ENCODE peak calls at places on chromosomes 2 and 18, in eight cellular contexts. One of them, this sample, is unnamed.

GRCh38 chr2:31333527-31334183 is 80.9 kb downstream of the XDH start:
- DNase-seq in DMS 273 treated with DMSO at 0.1 percent for 48 hours: peak; percentile 10
- DNase-seq in Kasumi-1: peak; percentile 62
- DNase-seq in iris pigment epithelial cell: peak; percentile 78
- DNase-seq in stimulated activated CD8-positive, alpha-beta memory T cell treated with anti-CD3 and anti-CD28 coated beads, Interleukin-4, amount 100 ng/mL, for 48 hours: peak; percentile 89
- DNase-seq in SW480: peak; percentile 76
- DNase-seq in Peyer's patch: peak; percentile 96
- DNase-seq in left cardiac atrium: peak; percentile 78
- DNase-seq in this sample: peak; percentile 81

GRCh38 chr2:31219131-31219969 is 2.0 kb upstream of the CAPN14 start:
- DNase-seq in DMS 273 treated with DMSO at 0.1 percent for 48 hours: no peak
- DNase-seq in Kasumi-1: no peak
- DNase-seq in iris pigment epithelial cell: no peak
- DNase-seq in stimulated activated CD8-positive, alpha-beta memory T cell treated with anti-CD3 and anti-CD28 coated beads, Interleukin-4, amount 100 ng/mL, for 48 hours: no peak
- DNase-seq in SW480: no peak
- DNase-seq in Peyer's patch: peak; percentile 77
- DNase-seq in left cardiac atrium: no peak
- DNase-seq in this sample: peak; percentile 15

GRCh38 chr2:219522111-219523030 is 8.1 kb downstream of the ASIC4 start:
- DNase-seq in DMS 273 treated with DMSO at 0.1 percent for 48 hours: no peak
- DNase-seq in Kasumi-1: no peak
- DNase-seq in iris pigment epithelial cell: peak; percentile 74
- DNase-seq in stimulated activated CD8-positive, alpha-beta memory T cell treated with anti-CD3 and anti-CD28 coated beads, Interleukin-4, amount 100 ng/mL, for 48 hours: no peak
- DNase-seq in SW480: peak; percentile 83
- DNase-seq in Peyer's patch: no peak
- DNase-seq in left cardiac atrium: peak; percentile 54
- DNase-seq in this sample: no peak

GRCh38 chr2:221153226-221153625 is 418.9 kb downstream of the EPHA4 start:
- DNase-seq in DMS 273 treated with DMSO at 0.1 percent for 48 hours: no peak
- DNase-seq in Kasumi-1: no peak
- DNase-seq in iris pigment epithelial cell: no peak
- DNase-seq in stimulated activated CD8-positive, alpha-beta memory T cell treated with anti-CD3 and anti-CD28 coated beads, Interleukin-4, amount 100 ng/mL, for 48 hours: no peak
- DNase-seq in SW480: no peak
- DNase-seq in Peyer's patch: no peak
- DNase-seq in left cardiac atrium: no peak
- DNase-seq in this sample: no peak

GRCh38 chr18:43671431-43671830 is 394.1 kb upstream of the SYT4 start:
- DNase-seq in DMS 273 treated with DMSO at 0.1 percent for 48 hours: no peak
- DNase-seq in Kasumi-1: no peak
- DNase-seq in iris pigment epithelial cell: no peak
- DNase-seq in stimulated activated CD8-positive, alpha-beta memory T cell treated with anti-CD3 and anti-CD28 coated beads, Interleukin-4, amount 100 ng/mL, for 48 hours: no peak
- DNase-seq in SW480: no peak
- DNase-seq in Peyer's patch: no peak
- DNase-seq in left cardiac atrium: no peak
- DNase-seq in this sample: no peak

GRCh38 chr2:160300203-160300602 is 100.1 kb upstream of the ITGB6 start:
- DNase-seq in DMS 273 treated with DMSO at 0.1 percent for 48 hours: no peak
- DNase-seq in Kasumi-1: no peak
- DNase-seq in iris pigment epithelial cell: no peak
- DNase-seq in stimulated activated CD8-positive, alpha-beta memory T cell treated with anti-CD3 and anti-CD28 coated beads, Interleukin-4, amount 100 ng/mL, for 48 hours: no peak
- DNase-seq in SW480: no peak
- DNase-seq in Peyer's patch: no peak
- DNase-seq in left cardiac atrium: no peak
- DNase-seq in this sample: no peak

GRCh38 chr2:54757496-54757895 is 34.0 kb downstream of the EML6 start:
- DNase-seq in DMS 273 treated with DMSO at 0.1 percent for 48 hours: no peak
- DNase-seq in Kasumi-1: peak; percentile 79
- DNase-seq in iris pigment epithelial cell: no peak
- DNase-seq in stimulated activated CD8-positive, alpha-beta memory T cell treated with anti-CD3 and anti-CD28 coated beads, Interleukin-4, amount 100 ng/mL, for 48 hours: no peak
- DNase-seq in SW480: no peak
- DNase-seq in Peyer's patch: no peak
- DNase-seq in left cardiac atrium: no peak
- DNase-seq in this sample: peak; percentile 18

GRCh38 chr2:241818229-241818942 is 9.4 kb downstream of the NEU4 start:
- DNase-seq in DMS 273 treated with DMSO at 0.1 percent for 48 hours: no peak
- DNase-seq in Kasumi-1: no peak
- DNase-seq in iris pigment epithelial cell: no peak
- DNase-seq in stimulated activated CD8-positive, alpha-beta memory T cell treated with anti-CD3 and anti-CD28 coated beads, Interleukin-4, amount 100 ng/mL, for 48 hours: no peak
- DNase-seq in SW480: no peak
- DNase-seq in Peyer's patch: no peak
- DNase-seq in left cardiac atrium: peak; percentile 14
- DNase-seq in this sample: no peak

GRCh38 chr2:164155558-164155957 is 419.8 kb upstream of the FIGN start:
- DNase-seq in DMS 273 treated with DMSO at 0.1 percent for 48 hours: no peak
- DNase-seq in Kasumi-1: no peak
- DNase-seq in iris pigment epithelial cell: no peak
- DNase-seq in stimulated activated CD8-positive, alpha-beta memory T cell treated with anti-CD3 and anti-CD28 coated beads, Interleukin-4, amount 100 ng/mL, for 48 hours: no peak
- DNase-seq in SW480: no peak
- DNase-seq in Peyer's patch: no peak
- DNase-seq in left cardiac atrium: no peak
- DNase-seq in this sample: no peak

GRCh38 chr2:102139851-102140250 is 2.7 kb upstream of the IL1R1 start:
- DNase-seq in DMS 273 treated with DMSO at 0.1 percent for 48 hours: no peak
- DNase-seq in Kasumi-1: no peak
- DNase-seq in iris pigment epithelial cell: peak; percentile 72
- DNase-seq in stimulated activated CD8-positive, alpha-beta memory T cell treated with anti-CD3 and anti-CD28 coated beads, Interleukin-4, amount 100 ng/mL, for 48 hours: no peak
- DNase-seq in SW480: no peak
- DNase-seq in Peyer's patch: no peak
- DNase-seq in left cardiac atrium: no peak
- DNase-seq in this sample: peak; percentile 12

GRCh38 chr2:145919507-145919906 is 1399.6 kb upstream of the ZEB2 start:
- DNase-seq in DMS 273 treated with DMSO at 0.1 percent for 48 hours: no peak
- DNase-seq in Kasumi-1: peak; percentile 29
- DNase-seq in iris pigment epithelial cell: peak; percentile 17
- DNase-seq in stimulated activated CD8-positive, alpha-beta memory T cell treated with anti-CD3 and anti-CD28 coated beads, Interleukin-4, amount 100 ng/mL, for 48 hours: no peak
- DNase-seq in SW480: no peak
- DNase-seq in Peyer's patch: no peak
- DNase-seq in left cardiac atrium: no peak
- DNase-seq in this sample: no peak

GRCh38 chr18:5064846-5065245 is 132.2 kb downstream of the AKAIN1 start:
- DNase-seq in DMS 273 treated with DMSO at 0.1 percent for 48 hours: no peak
- DNase-seq in Kasumi-1: no peak
- DNase-seq in iris pigment epithelial cell: peak; percentile 1
- DNase-seq in stimulated activated CD8-positive, alpha-beta memory T cell treated with anti-CD3 and anti-CD28 coated beads, Interleukin-4, amount 100 ng/mL, for 48 hours: no peak
- DNase-seq in SW480: no peak
- DNase-seq in Peyer's patch: no peak
- DNase-seq in left cardiac atrium: no peak
- DNase-seq in this sample: no peak

GRCh38 chr2:217807753-217808152 is 195.0 kb downstream of the TNS1 start:
- DNase-seq in DMS 273 treated with DMSO at 0.1 percent for 48 hours: no peak
- DNase-seq in Kasumi-1: no peak
- DNase-seq in iris pigment epithelial cell: no peak
- DNase-seq in stimulated activated CD8-positive, alpha-beta memory T cell treated with anti-CD3 and anti-CD28 coated beads, Interleukin-4, amount 100 ng/mL, for 48 hours: no peak
- DNase-seq in SW480: no peak
- DNase-seq in Peyer's patch: no peak
- DNase-seq in left cardiac atrium: peak; percentile 3
- DNase-seq in this sample: no peak

GRCh38 chr2:47038656-47039501 is 116.2 kb downstream of the STPG4 start:
- DNase-seq in DMS 273 treated with DMSO at 0.1 percent for 48 hours: no peak
- DNase-seq in Kasumi-1: no peak
- DNase-seq in iris pigment epithelial cell: no peak
- DNase-seq in stimulated activated CD8-positive, alpha-beta memory T cell treated with anti-CD3 and anti-CD28 coated beads, Interleukin-4, amount 100 ng/mL, for 48 hours: peak; percentile 43
- DNase-seq in SW480: peak; percentile 68
- DNase-seq in Peyer's patch: no peak
- DNase-seq in left cardiac atrium: no peak
- DNase-seq in this sample: no peak